ENCODE peak calls at places on chromosomes 12 and 14, in seven cellular contexts. One of them, this sample, is unnamed.

GRCh38 chr14:23316300-23316699 is 5.0 kb upstream of the PABPN1 start:
- DNase-seq in cardiac muscle cell: no peak
- DNase-seq in left ventricle myocardium inferior: no peak
- DNase-seq in uterus: no peak
- DNase-seq in HCT116: no peak
- DNase-seq in lung: no peak
- DNase-seq in mucosa of descending colon: no peak
- DNase-seq in this sample: no peak

GRCh38 chr12:125902991-125903390 is 837.8 kb downstream of the AACS start:
- DNase-seq in left ventricle myocardium inferior: no peak
- DNase-seq in HCT116: no peak
- DNase-seq in lung: no peak
- DNase-seq in cardiac muscle cell: no peak
- DNase-seq in mucosa of descending colon: no peak
- DNase-seq in uterus: no peak
- DNase-seq in this sample: no peak

GRCh38 chr12:43882578-43883178 is 46.8 kb downstream of the TMEM117 start:
- DNase-seq in HCT116: peak; percentile 39
- DNase-seq in lung: no peak
- DNase-seq in left ventricle myocardium inferior: no peak
- DNase-seq in mucosa of descending colon: no peak
- DNase-seq in uterus: no peak
- DNase-seq in cardiac muscle cell: peak; percentile 62
- DNase-seq in this sample: no peak

GRCh38 chr14:50343424-50343823 is 31.3 kb downstream of the DMAC2L start:
- DNase-seq in HCT116: no peak
- DNase-seq in cardiac muscle cell: no peak
- DNase-seq in lung: no peak
- DNase-seq in mucosa of descending colon: no peak
- DNase-seq in left ventricle myocardium inferior: no peak
- DNase-seq in uterus: no peak
- DNase-seq in this sample: peak; percentile 34

GRCh38 chr12:122004633-122005071 is 17.0 kb upstream of the BCL7A start:
- DNase-seq in cardiac muscle cell: peak; percentile 15
- DNase-seq in HCT116: no peak
- DNase-seq in left ventricle myocardium inferior: no peak
- DNase-seq in uterus: no peak
- DNase-seq in lung: no peak
- DNase-seq in mucosa of descending colon: no peak
- DNase-seq in this sample: no peak

GRCh38 chr14:100540141-100540925 is 46.9 kb downstream of the BEGAIN start:
- DNase-seq in HCT116: no peak
- DNase-seq in cardiac muscle cell: peak; percentile 35
- DNase-seq in uterus: peak; percentile 17
- DNase-seq in left ventricle myocardium inferior: peak; percentile 11
- DNase-seq in mucosa of descending colon: peak; percentile 31
- DNase-seq in lung: no peak
- DNase-seq in this sample: no peak

GRCh38 chr12:72388322-72388721 is 116.2 kb downstream of the TRHDE start:
- DNase-seq in uterus: no peak
- DNase-seq in lung: no peak
- DNase-seq in cardiac muscle cell: no peak
- DNase-seq in mucosa of descending colon: no peak
- DNase-seq in left ventricle myocardium inferior: no peak
- DNase-seq in HCT116: no peak
- DNase-seq in this sample: no peak

GRCh38 chr12:120725659-120726509 is at the start of gene ACADS:
- DNase-seq in mucosa of descending colon: peak; percentile 96
- DNase-seq in cardiac muscle cell: peak; percentile 94
- DNase-seq in HCT116: peak; percentile 51
- DNase-seq in uterus: peak; percentile 90
- DNase-seq in left ventricle myocardium inferior: peak; percentile 92
- DNase-seq in lung: peak; percentile 90
- DNase-seq in this sample: peak; percentile 85

GRCh38 chr14:101005447-101005846 is 101.9 kb upstream of the RTL1 start:
- DNase-seq in cardiac muscle cell: no peak
- DNase-seq in HCT116: no peak
- DNase-seq in left ventricle myocardium inferior: peak; percentile 52
- DNase-seq in uterus: peak; percentile 14
- DNase-seq in mucosa of descending colon: no peak
- DNase-seq in lung: no peak
- DNase-seq in this sample: peak; percentile 25

GRCh38 chr14:105087308-105087962 is 22.2 kb upstream of the GPR132 start:
- DNase-seq in cardiac muscle cell: peak; percentile 45
- DNase-seq in mucosa of descending colon: peak; percentile 58
- DNase-seq in left ventricle myocardium inferior: peak; percentile 62
- DNase-seq in lung: no peak
- DNase-seq in HCT116: no peak
- DNase-seq in uterus: peak; percentile 82
- DNase-seq in this sample: peak; percentile 76

GRCh38 chr14:99803803-99804202 is 10.6 kb downstream of the EML1 start:
- DNase-seq in uterus: no peak
- DNase-seq in mucosa of descending colon: no peak
- DNase-seq in HCT116: no peak
- DNase-seq in cardiac muscle cell: no peak
- DNase-seq in left ventricle myocardium inferior: no peak
- DNase-seq in lung: no peak
- DNase-seq in this sample: no peak

GRCh38 chr12:121326996-121327674 is 25.1 kb downstream of the ANAPC5 start:
- DNase-seq in uterus: no peak
- DNase-seq in HCT116: no peak
- DNase-seq in left ventricle myocardium inferior: no peak
- DNase-seq in lung: no peak
- DNase-seq in cardiac muscle cell: no peak
- DNase-seq in mucosa of descending colon: no peak
- DNase-seq in this sample: no peak

GRCh38 chr12:118059645-118060275 is 1.2 kb downstream of the WSB2 start:
- DNase-seq in left ventricle myocardium inferior: no peak
- DNase-seq in cardiac muscle cell: peak; percentile 8
- DNase-seq in HCT116: no peak
- DNase-seq in mucosa of descending colon: no peak
- DNase-seq in uterus: no peak
- DNase-seq in lung: no peak
- DNase-seq in this sample: peak; percentile 49

GRCh38 chr12:50888666-50889065 is 45.9 kb downstream of the TMPRSS12 start:
- DNase-seq in uterus: no peak
- DNase-seq in left ventricle myocardium inferior: no peak
- DNase-seq in lung: no peak
- DNase-seq in HCT116: no peak
- DNase-seq in mucosa of descending colon: no peak
- DNase-seq in cardiac muscle cell: no peak
- DNase-seq in this sample: no peak

GRCh38 chr12:95265765-95266164 is 48.2 kb downstream of the VEZT start:
- DNase-seq in uterus: no peak
- DNase-seq in HCT116: no peak
- DNase-seq in left ventricle myocardium inferior: no peak
- DNase-seq in lung: no peak
- DNase-seq in mucosa of descending colon: no peak
- DNase-seq in cardiac muscle cell: no peak
- DNase-seq in this sample: no peak

GRCh38 chr14:94545131-94545841 is 16.0 kb upstream of the SERPINA4 start:
- DNase-seq in mucosa of descending colon: no peak
- DNase-seq in left ventricle myocardium inferior: no peak
- DNase-seq in lung: no peak
- DNase-seq in uterus: no peak
- DNase-seq in cardiac muscle cell: no peak
- DNase-seq in HCT116: no peak
- DNase-seq in this sample: no peak

GRCh38 chr12:868722-869121 is 80.8 kb downstream of the RAD52 start:
- DNase-seq in HCT116: no peak
- DNase-seq in uterus: no peak
- DNase-seq in cardiac muscle cell: no peak
- DNase-seq in mucosa of descending colon: no peak
- DNase-seq in left ventricle myocardium inferior: no peak
- DNase-seq in lung: no peak
- DNase-seq in this sample: no peak

GRCh38 chr12:34311337-34311736 is 289.0 kb downstream of the ALG10 start:
- DNase-seq in uterus: no peak
- DNase-seq in HCT116: no peak
- DNase-seq in left ventricle myocardium inferior: no peak
- DNase-seq in lung: no peak
- DNase-seq in mucosa of descending colon: no peak
- DNase-seq in cardiac muscle cell: no peak
- DNase-seq in this sample: no peak

GRCh38 chr12:124415064-124415463 is 120.2 kb downstream of the RFLNA start:
- DNase-seq in left ventricle myocardium inferior: no peak
- DNase-seq in mucosa of descending colon: no peak
- DNase-seq in uterus: no peak
- DNase-seq in cardiac muscle cell: no peak
- DNase-seq in lung: no peak
- DNase-seq in HCT116: no peak
- DNase-seq in this sample: no peak

GRCh38 chr12:124419292-124420040 is 124.6 kb downstream of the RFLNA start:
- DNase-seq in HCT116: no peak
- DNase-seq in mucosa of descending colon: no peak
- DNase-seq in left ventricle myocardium inferior: no peak
- DNase-seq in lung: no peak
- DNase-seq in uterus: no peak
- DNase-seq in cardiac muscle cell: no peak
- DNase-seq in this sample: no peak

GRCh38 chr12:124418791-124419190 is 123.9 kb downstream of the RFLNA start:
- DNase-seq in mucosa of descending colon: no peak
- DNase-seq in lung: no peak
- DNase-seq in left ventricle myocardium inferior: no peak
- DNase-seq in uterus: no peak
- DNase-seq in HCT116: no peak
- DNase-seq in cardiac muscle cell: no peak
- DNase-seq in this sample: no peak

GRCh38 chr12:124418156-124418555 is 123.3 kb downstream of the RFLNA start:
- DNase-seq in lung: no peak
- DNase-seq in uterus: no peak
- DNase-seq in cardiac muscle cell: peak; percentile 46
- DNase-seq in HCT116: no peak
- DNase-seq in mucosa of descending colon: no peak
- DNase-seq in left ventricle myocardium inferior: no peak
- DNase-seq in this sample: no peak

GRCh38 chr12:124416516-124417395 is 121.9 kb downstream of the RFLNA start:
- DNase-seq in cardiac muscle cell: no peak
- DNase-seq in left ventricle myocardium inferior: no peak
- DNase-seq in lung: no peak
- DNase-seq in HCT116: no peak
- DNase-seq in mucosa of descending colon: no peak
- DNase-seq in uterus: no peak
- DNase-seq in this sample: no peak
- H3K36me3 ChIP-seq in cardiac muscle cell: peaks cover 15% of the 10 kb centered on the region
- H3K36me3 ChIP-seq in left ventricle myocardium inferior: peaks cover 36% of the 10 kb centered on the region
- H3K36me3 ChIP-seq in lung: peaks cover 6% of the 10 kb centered on the region
- H3K36me3 ChIP-seq in HCT116: no peaks in the 10 kb centered on the region
- H3K36me3 ChIP-seq in mucosa of descending colon: no peaks in the 10 kb centered on the region
- H3K36me3 ChIP-seq in uterus: no peaks in the 10 kb centered on the region
- H3K36me3 ChIP-seq in this sample: peaks cover 83% of the 10 kb centered on the region

GRCh38 chr12:131986847-131987398 is 37.2 kb downstream of the EP400 start:
- DNase-seq in mucosa of descending colon: no peak
- DNase-seq in lung: no peak
- DNase-seq in left ventricle myocardium inferior: no peak
- DNase-seq in uterus: no peak
- DNase-seq in HCT116: no peak
- DNase-seq in cardiac muscle cell: no peak
- DNase-seq in this sample: no peak

GRCh38 chr12:131986361-131986760 is 36.6 kb downstream of the EP400 start:
- DNase-seq in mucosa of descending colon: no peak
- DNase-seq in lung: no peak
- DNase-seq in left ventricle myocardium inferior: no peak
- DNase-seq in uterus: no peak
- DNase-seq in HCT116: no peak
- DNase-seq in cardiac muscle cell: no peak
- DNase-seq in this sample: no peak

GRCh38 chr12:131987552-131987951 is 37.8 kb downstream of the EP400 start:
- DNase-seq in lung: no peak
- DNase-seq in HCT116: no peak
- DNase-seq in left ventricle myocardium inferior: no peak
- DNase-seq in mucosa of descending colon: no peak
- DNase-seq in uterus: no peak
- DNase-seq in cardiac muscle cell: no peak
- DNase-seq in this sample: no peak

GRCh38 chr12:131983554-131983953 is 33.8 kb downstream of the EP400 start:
- DNase-seq in left ventricle myocardium inferior: no peak
- DNase-seq in lung: no peak
- DNase-seq in HCT116: no peak
- DNase-seq in uterus: no peak
- DNase-seq in mucosa of descending colon: no peak
- DNase-seq in cardiac muscle cell: no peak
- DNase-seq in this sample: peak; percentile 51

GRCh38 chr12:131985145-131985875 is 35.6 kb downstream of the EP400 start:
- DNase-seq in mucosa of descending colon: peak; percentile 35
- DNase-seq in left ventricle myocardium inferior: peak; percentile 24
- DNase-seq in uterus: no peak
- DNase-seq in HCT116: no peak
- DNase-seq in cardiac muscle cell: no peak
- DNase-seq in lung: peak; percentile 41
- DNase-seq in this sample: no peak
- H3K36me3 ChIP-seq in mucosa of descending colon: peaks cover 3% of the 10 kb centered on the region
- H3K36me3 ChIP-seq in left ventricle myocardium inferior: peaks cover 97% of the 10 kb centered on the region
- H3K36me3 ChIP-seq in uterus: no peaks in the 10 kb centered on the region
- H3K36me3 ChIP-seq in HCT116: peaks cover 30% of the 10 kb centered on the region
- H3K36me3 ChIP-seq in cardiac muscle cell: peaks cover 29% of the 10 kb centered on the region
- H3K36me3 ChIP-seq in lung: peaks cover 24% of the 10 kb centered on the region
- H3K36me3 ChIP-seq in this sample: peaks cover 87% of the 10 kb centered on the region

GRCh38 chr14:77561881-77562280 is 54.6 kb downstream of the SPTLC2 start:
- DNase-seq in left ventricle myocardium inferior: no peak
- DNase-seq in mucosa of descending colon: no peak
- DNase-seq in HCT116: no peak
- DNase-seq in cardiac muscle cell: no peak
- DNase-seq in lung: no peak
- DNase-seq in uterus: no peak
- DNase-seq in this sample: no peak
- H3K36me3 ChIP-seq in left ventricle myocardium inferior: peaks cover 51% of the 10 kb centered on the region
- H3K36me3 ChIP-seq in mucosa of descending colon: no peaks in the 10 kb centered on the region
- H3K36me3 ChIP-seq in HCT116: peaks cover 4% of the 10 kb centered on the region
- H3K36me3 ChIP-seq in cardiac muscle cell: peaks cover 11% of the 10 kb centered on the region
- H3K36me3 ChIP-seq in lung: peaks cover 12% of the 10 kb centered on the region
- H3K36me3 ChIP-seq in uterus: no peaks in the 10 kb centered on the region
- H3K36me3 ChIP-seq in this sample: peaks cover 13% of the 10 kb centered on the region

GRCh38 chr12:6935221-6935550 is 7.4 kb downstream of the ATN1 start:
- DNase-seq in HCT116: no peak
- DNase-seq in lung: no peak
- DNase-seq in left ventricle myocardium inferior: no peak
- DNase-seq in cardiac muscle cell: no peak
- DNase-seq in mucosa of descending colon: no peak
- DNase-seq in uterus: no peak
- DNase-seq in this sample: no peak

GRCh38 chr12:6936378-6936638 is 7.3 kb upstream of the RNU7-1 start:
- DNase-seq in uterus: no peak
- DNase-seq in cardiac muscle cell: no peak
- DNase-seq in HCT116: no peak
- DNase-seq in mucosa of descending colon: no peak
- DNase-seq in lung: no peak
- DNase-seq in left ventricle myocardium inferior: no peak
- DNase-seq in this sample: no peak

GRCh38 chr12:6934110-6934509 is 6.4 kb downstream of the ATN1 start:
- DNase-seq in uterus: no peak
- DNase-seq in lung: no peak
- DNase-seq in mucosa of descending colon: peak; percentile 31
- DNase-seq in cardiac muscle cell: no peak
- DNase-seq in left ventricle myocardium inferior: peak; percentile 54
- DNase-seq in HCT116: no peak
- DNase-seq in this sample: no peak

GRCh38 chr12:6936642-6937480 is 6.8 kb upstream of the RNU7-1 start:
- DNase-seq in mucosa of descending colon: peak; percentile 67
- DNase-seq in uterus: peak; percentile 57
- DNase-seq in lung: no peak
- DNase-seq in HCT116: no peak
- DNase-seq in cardiac muscle cell: peak; percentile 23
- DNase-seq in left ventricle myocardium inferior: no peak
- DNase-seq in this sample: no peak

GRCh38 chr12:6935551-6936377 is 7.9 kb upstream of the RNU7-1 start:
- DNase-seq in HCT116: no peak
- DNase-seq in uterus: no peak
- DNase-seq in left ventricle myocardium inferior: no peak
- DNase-seq in mucosa of descending colon: peak; percentile 33
- DNase-seq in cardiac muscle cell: no peak
- DNase-seq in lung: no peak
- DNase-seq in this sample: no peak
- H3K36me3 ChIP-seq in HCT116: peaks cover 14% of the 10 kb centered on the region
- H3K36me3 ChIP-seq in uterus: no peaks in the 10 kb centered on the region
- H3K36me3 ChIP-seq in left ventricle myocardium inferior: peaks cover 29% of the 10 kb centered on the region
- H3K36me3 ChIP-seq in mucosa of descending colon: no peaks in the 10 kb centered on the region
- H3K36me3 ChIP-seq in cardiac muscle cell: peaks cover 16% of the 10 kb centered on the region
- H3K36me3 ChIP-seq in lung: no peaks in the 10 kb centered on the region
- H3K36me3 ChIP-seq in this sample: peaks cover 89% of the 10 kb centered on the region